ENCODE peak calls at places on chromosome 2, in seven cellular contexts. J is Peyer's patch; S is CD4-positive, alpha-beta T cell; Q is brain microvascular endothelial cell; G is dorsolateral prefrontal cortex; P is heart left ventricle; Z is PC-3. B is an unnamed sample.

GRCh38 chr2:110101911-110102774 is 13.5 kb downstream of the MALL start:
- DNase-seq in P (no peak), S (no peak), J (no peak), Z (peak; percentile 63), G (no peak), Q (no peak), B (no peak)

GRCh38 chr2:28684142-28684858 is 67.3 kb upstream of the PPP1CB start:
- DNase-seq in S (no peak), J (no peak), Q (no peak), P (no peak), G (no peak), Z (no peak), B (peak; percentile 86)

GRCh38 chr2:198004921-198005829 is 200.8 kb downstream of the PLCL1 start:
- DNase-seq in Z (no peak), Q (no peak), S (no peak), G (no peak), J (no peak), P (no peak), B (no peak)

GRCh38 chr2:200786423-200786822 is 25.3 kb upstream of the BZW1 start:
- DNase-seq in G (no peak), P (no peak), J (no peak), Z (peak; percentile 89), S (no peak), Q (no peak), B (no peak)

GRCh38 chr2:233363744-233364235 is 9.5 kb downstream of the DGKD start:
- DNase-seq in P (no peak), Q (no peak), S (no peak), J (no peak), Z (no peak), G (no peak), B (no peak)

GRCh38 chr2:197835293-197835692 is 30.9 kb downstream of the PLCL1 start:
- DNase-seq in G (no peak), J (no peak), Z (no peak), S (no peak), P (no peak), Q (no peak), B (no peak)

GRCh38 chr2:120702061-120702460 is 33.6 kb upstream of the GLI2 start:
- DNase-seq in J (no peak), Z (no peak), G (no peak), S (no peak), P (no peak), Q (no peak), B (no peak)

GRCh38 chr2:188478724-188479123 is 187.1 kb downstream of the GULP1 start:
- DNase-seq in G (no peak), J (no peak), P (no peak), Z (no peak), S (no peak), Q (no peak), B (no peak)

GRCh38 chr2:38465789-38466127 is 88.7 kb upstream of the ATL2 start:
- DNase-seq in S (peak; percentile 4), Q (peak; percentile 21), Z (peak; percentile 63), P (no peak), G (no peak), J (peak; percentile 66), B (peak; percentile 57)

GRCh38 chr2:79128406-79128805 is 8.1 kb downstream of the REG1A start:
- DNase-seq in J (no peak), P (no peak), G (no peak), S (no peak), Q (no peak), Z (no peak), B (no peak)

GRCh38 chr2:201403904-201404303 is 46.8 kb upstream of the FLACC1 start:
- DNase-seq in Z (no peak), P (no peak), S (no peak), G (no peak), Q (no peak), J (no peak), B (no peak)

GRCh38 chr2:118386636-118387302 is 298.5 kb downstream of the INSIG2 start:
- DNase-seq in G (no peak), Q (peak; percentile 72), Z (peak; percentile 96), P (no peak), S (no peak), J (no peak), B (no peak)

GRCh38 chr2:18971628-18972027 is 382.3 kb upstream of the NT5C1B start:
- DNase-seq in J (no peak), Q (no peak), S (no peak), G (no peak), Z (peak; percentile 92), P (no peak), B (no peak)

GRCh38 chr2:64602436-64602835 is 51.3 kb downstream of the SERTAD2 start:
- DNase-seq in P (no peak), J (no peak), S (no peak), G (no peak), Q (no peak), Z (no peak), B (no peak)

GRCh38 chr2:122500316-122501105 is 745.1 kb downstream of the TSN start:
- DNase-seq in J (no peak), Z (no peak), P (no peak), Q (no peak), S (no peak), G (no peak), B (no peak)

GRCh38 chr2:128984855-128985254 is 666.2 kb upstream of the HS6ST1 start:
- DNase-seq in Z (no peak), S (no peak), Q (no peak), J (no peak), P (no peak), G (no peak), B (no peak)

GRCh38 chr2:3132466-3132865 is 245.2 kb downstream of the EIPR1 start:
- DNase-seq in P (no peak), Q (no peak), J (no peak), G (no peak), S (no peak), Z (no peak), B (no peak)

DNA sequence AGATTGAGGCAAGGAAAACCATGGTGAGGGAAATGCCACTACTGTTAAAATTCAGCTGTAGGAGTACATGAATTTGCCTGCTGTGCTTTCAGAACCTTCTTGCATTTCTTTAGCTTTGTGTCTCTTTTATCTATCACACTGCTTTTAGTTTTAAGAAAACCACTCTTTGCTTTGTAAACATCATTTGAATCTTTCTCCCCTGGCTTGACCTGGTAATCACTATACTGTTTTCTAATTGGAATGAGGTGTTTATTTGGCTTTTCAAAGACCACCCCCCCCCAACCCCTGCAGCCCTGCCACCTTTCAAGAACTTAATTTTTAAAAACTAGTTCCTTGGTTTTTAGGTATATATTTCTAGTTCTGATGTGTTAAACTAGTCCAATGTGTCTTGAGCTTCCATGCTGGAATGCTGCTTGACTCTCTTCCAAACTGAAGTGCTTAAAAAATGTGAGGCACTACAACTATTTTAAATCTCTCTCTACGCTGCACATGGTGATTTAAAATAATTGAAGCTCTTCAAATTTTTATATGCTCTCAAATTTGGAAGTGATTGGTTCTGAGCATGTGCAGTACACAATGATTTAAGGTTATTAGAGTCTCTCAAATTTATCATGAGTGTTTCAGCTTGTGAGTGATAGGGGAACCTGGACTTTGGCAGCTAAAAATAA is 192.5 kb upstream of the ZEB2 start:
- DNase-seq in S (no peak), Z (no peak), Q (no peak), J (no peak), P (no peak), G (no peak), B (no peak)
- H3K27ac ChIP-seq in S (no peak overlapping the region), Z (no peak overlapping the region), Q (no peak overlapping the region), J (no peak overlapping the region), P (no peak overlapping the region), G (peak overlapping the region; percentile 8), B (no peak overlapping the region)

DNA sequence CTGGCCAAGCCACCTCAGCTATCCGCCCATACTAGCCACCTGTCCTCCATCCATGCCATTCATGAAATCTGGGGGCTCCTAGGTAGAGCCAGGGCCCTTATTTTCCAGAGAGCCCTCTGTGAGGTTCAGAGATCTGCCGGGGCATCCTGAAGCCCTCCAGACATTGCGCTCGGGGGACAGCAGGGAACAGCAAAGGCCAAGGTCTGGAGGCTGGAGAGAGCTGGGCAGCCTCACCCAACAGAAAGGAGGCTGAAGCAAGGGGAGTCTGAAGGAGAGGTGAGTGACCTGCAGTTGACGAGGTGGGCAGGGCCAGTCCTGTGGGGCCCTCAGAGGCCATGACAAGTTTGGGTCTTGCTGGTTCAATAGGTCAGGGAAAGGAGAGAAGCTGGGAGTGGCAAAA is 8.6 kb upstream of the DES start:
- DNase-seq in P (no peak), Z (no peak), S (no peak), Q (no peak), G (no peak), J (no peak), B (no peak)
- H3K27ac ChIP-seq in P (peak overlapping the region; percentile 94), Z (no peak overlapping the region), S (no peak overlapping the region), Q (no peak overlapping the region), G (no peak overlapping the region), J (peak overlapping the region; percentile 84), B (no peak overlapping the region)

GRCh38 chr2:39631715-39632114 is 34.0 kb upstream of the TMEM178A start:
- DNase-seq in Q (peak; percentile 99), Z (peak; percentile 86), S (no peak), G (no peak), P (peak; percentile 43), J (no peak), B (peak; percentile 39)

GRCh38 chr2:39636306-39636705 is 29.4 kb upstream of the TMEM178A start:
- DNase-seq in S (no peak), Q (no peak), J (no peak), Z (no peak), G (no peak), P (no peak), B (no peak)

GRCh38 chr2:39629646-39630045 is 36.1 kb upstream of the TMEM178A start:
- DNase-seq in J (no peak), S (no peak), G (no peak), P (no peak), Q (no peak), Z (peak; percentile 55), B (no peak)

GRCh38 chr2:39631256-39631655 is 34.5 kb upstream of the TMEM178A start:
- DNase-seq in Z (no peak), S (no peak), G (no peak), Q (no peak), J (no peak), P (no peak), B (no peak)

GRCh38 chr2:39632871-39633270 is 32.8 kb upstream of the TMEM178A start:
- DNase-seq in J (no peak), P (no peak), Z (peak; percentile 35), Q (peak; percentile 75), G (no peak), S (no peak), B (no peak)
- H3K27ac ChIP-seq in J (no peak overlapping the region), P (no peak overlapping the region), Z (peak overlapping the region; percentile 72), Q (peak overlapping the region; percentile 90), G (no peak overlapping the region), S (no peak overlapping the region), B (no peak overlapping the region)

GRCh38 chr2:30608643-30609042 is 161.6 kb downstream of the LCLAT1 start:
- DNase-seq in G (no peak), P (no peak), J (no peak), Q (no peak), Z (peak; percentile 29), S (no peak), B (no peak)

GRCh38 chr2:30601375-30601774 is 154.3 kb downstream of the LCLAT1 start:
- DNase-seq in S (no peak), P (no peak), G (no peak), Q (no peak), J (no peak), Z (no peak), B (no peak)

DNA sequence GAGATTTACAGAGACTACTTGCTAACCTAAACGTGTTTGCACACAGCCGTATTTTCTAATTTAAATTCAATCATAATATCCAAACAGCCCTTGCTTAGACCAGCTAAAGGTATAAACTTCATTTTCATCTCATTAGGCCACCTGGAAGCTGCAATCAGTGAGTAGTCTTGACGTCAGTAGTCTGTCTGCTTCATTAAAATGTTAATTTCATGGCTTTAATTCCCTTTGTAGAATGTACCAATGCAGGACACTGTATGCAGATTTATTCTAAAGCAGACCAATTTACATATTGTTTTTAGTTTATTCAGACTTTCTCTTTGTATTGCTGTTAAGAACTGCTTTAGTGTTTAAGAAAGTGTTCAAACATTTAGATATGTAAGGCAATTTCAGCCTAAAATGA is 158.1 kb downstream of the LCLAT1 start:
- DNase-seq in Z (no peak), G (no peak), P (no peak), Q (no peak), J (no peak), S (no peak), B (no peak)
- H3K27ac ChIP-seq in Z (no peak overlapping the region), G (no peak overlapping the region), P (no peak overlapping the region), Q (no peak overlapping the region), J (no peak overlapping the region), S (no peak overlapping the region), B (no peak overlapping the region)

B was measured in SJCRH30.